ENCODE peak calls at places on chromosome 22, in ten cellular contexts. B is H9, T is right lobe of liver, Q is endothelial cell, U is breast epithelium, A is psoas muscle, J is coronary artery, Y is fibroblast of pulmonary artery, F is ovary, C is WTC11. W is an unnamed sample.

GRCh38 chr22:35523167-35523928 is 17.3 kb upstream of the RASD2 start:
- DNase-seq in B (no peak), T (no peak), Q (no peak), U (no peak), A (no peak), J (no peak), Y (no peak), F (no peak), C (no peak), W (no peak)

GRCh38 chr22:39995346-39996252 is 845 bp downstream of the FAM83F start:
- DNase-seq in B (peak; percentile 43), T (peak; percentile 54), Q (no peak), U (no peak), A (no peak), J (no peak), Y (no peak), F (no peak), C (no peak), W (no peak)

GRCh38 chr22:17797721-17798559 is 23.7 kb upstream of the BID start:
- DNase-seq in B (no peak), T (no peak), Q (no peak), U (no peak), A (no peak), J (no peak), Y (no peak), F (no peak), C (no peak), W (no peak)

GRCh38 chr22:22995166-22995565 is 75.2 kb upstream of the GNAZ start:
- DNase-seq in B (no peak), T (no peak), Q (no peak), U (no peak), A (no peak), J (no peak), Y (no peak), F (no peak), C (no peak), W (no peak)

GRCh38 chr22:47373648-47374272 is 611.3 kb downstream of the TBC1D22A start:
- DNase-seq in B (no peak), T (peak; percentile 21), Q (no peak), U (peak; percentile 20), A (no peak), J (no peak), Y (no peak), F (no peak), C (no peak), W (no peak)

GRCh38 chr22:23833911-23834317 is 4.9 kb downstream of the DERL3 start:
- DNase-seq in B (no peak), T (peak; percentile 52), Q (no peak), U (no peak), A (peak; percentile 59), J (peak; percentile 52), Y (no peak), F (no peak), C (no peak), W (no peak)

GRCh38 chr22:38513063-38513462 is 7.0 kb upstream of the DDX17 start:
- DNase-seq in B (peak; percentile 80), T (no peak), Q (peak; percentile 43), U (no peak), A (no peak), J (no peak), Y (no peak), F (no peak), C (peak; percentile 63), W (peak; percentile 68)

GRCh38 chr22:49494555-49494954 is 333.1 kb downstream of the BRD1 start:
- DNase-seq in B (no peak), T (no peak), Q (no peak), U (no peak), A (no peak), J (peak; percentile 59), Y (no peak), F (no peak), C (no peak), W (no peak)

GRCh38 chr22:40541300-40541699 is 95.2 kb downstream of the MRTFA start:
- DNase-seq in B (no peak), T (no peak), Q (no peak), U (no peak), A (no peak), J (no peak), Y (no peak), F (no peak), C (no peak), W (peak; percentile 37)

GRCh38 chr22:35552186-35552842 is 11.7 kb downstream of the RASD2 start:
- DNase-seq in B (peak; percentile 88), T (no peak), Q (peak; percentile 38), U (no peak), A (no peak), J (no peak), Y (no peak), F (no peak), C (peak; percentile 86), W (peak; percentile 93)

GRCh38 chr22:23750744-23751440 is at the start of gene ZNF70:
- DNase-seq in B (peak; percentile 96), T (peak; percentile 88), Q (peak; percentile 82), U (peak; percentile 85), A (peak; percentile 92), J (peak; percentile 85), Y (peak; percentile 72), F (peak; percentile 89), C (peak; percentile 91), W (peak; percentile 90)

DNA sequence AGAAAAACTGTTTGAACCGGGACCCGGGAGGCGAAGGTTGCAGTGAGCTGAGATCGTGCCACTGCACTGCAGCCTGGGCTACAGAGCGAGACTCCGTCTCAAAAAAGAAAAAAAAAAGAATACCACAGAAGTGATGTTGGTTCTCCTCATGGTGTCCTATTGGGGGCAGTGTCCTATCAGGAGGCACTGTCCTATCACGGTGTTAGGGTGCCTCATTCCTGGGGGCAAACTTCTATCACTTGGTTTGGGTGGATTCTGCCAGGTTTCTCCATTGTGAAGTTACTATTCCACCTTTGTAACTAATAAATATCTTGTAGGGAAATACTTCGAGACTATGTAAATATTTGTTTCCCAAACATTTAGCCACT is 19.6 kb downstream of the PRR14L start:
- DNase-seq in B (no peak), T (no peak), Q (no peak), U (no peak), A (no peak), J (no peak), Y (no peak), F (no peak), C (no peak), W (no peak)
- TF ChIP-seq CTCF in B (peak; percentile 57), T (no peak), Q (peak; percentile 13), U (no peak), A (no peak), J (no peak), Y (no peak), F (no peak), C (no peak), W (no peak)

GRCh38 chr22:45529966-45530575 is 27.4 kb downstream of the FBLN1 start:
- DNase-seq in B (no peak), T (no peak), Q (no peak), U (no peak), A (no peak), J (no peak), Y (no peak), F (no peak), C (no peak), W (no peak)

GRCh38 chr22:45531441-45531840 is 28.8 kb downstream of the FBLN1 start:
- DNase-seq in B (no peak), T (no peak), Q (no peak), U (no peak), A (no peak), J (no peak), Y (no peak), F (no peak), C (no peak), W (no peak)

GRCh38 chr22:45533731-45534130 is 31.0 kb downstream of the FBLN1 start:
- DNase-seq in B (no peak), T (no peak), Q (no peak), U (no peak), A (no peak), J (no peak), Y (no peak), F (no peak), C (no peak), W (no peak)

GRCh38 chr22:45534339-45535192 is 31.9 kb downstream of the FBLN1 start:
- DNase-seq in B (no peak), T (no peak), Q (no peak), U (no peak), A (no peak), J (no peak), Y (no peak), F (peak; percentile 64), C (no peak), W (no peak)

DNA sequence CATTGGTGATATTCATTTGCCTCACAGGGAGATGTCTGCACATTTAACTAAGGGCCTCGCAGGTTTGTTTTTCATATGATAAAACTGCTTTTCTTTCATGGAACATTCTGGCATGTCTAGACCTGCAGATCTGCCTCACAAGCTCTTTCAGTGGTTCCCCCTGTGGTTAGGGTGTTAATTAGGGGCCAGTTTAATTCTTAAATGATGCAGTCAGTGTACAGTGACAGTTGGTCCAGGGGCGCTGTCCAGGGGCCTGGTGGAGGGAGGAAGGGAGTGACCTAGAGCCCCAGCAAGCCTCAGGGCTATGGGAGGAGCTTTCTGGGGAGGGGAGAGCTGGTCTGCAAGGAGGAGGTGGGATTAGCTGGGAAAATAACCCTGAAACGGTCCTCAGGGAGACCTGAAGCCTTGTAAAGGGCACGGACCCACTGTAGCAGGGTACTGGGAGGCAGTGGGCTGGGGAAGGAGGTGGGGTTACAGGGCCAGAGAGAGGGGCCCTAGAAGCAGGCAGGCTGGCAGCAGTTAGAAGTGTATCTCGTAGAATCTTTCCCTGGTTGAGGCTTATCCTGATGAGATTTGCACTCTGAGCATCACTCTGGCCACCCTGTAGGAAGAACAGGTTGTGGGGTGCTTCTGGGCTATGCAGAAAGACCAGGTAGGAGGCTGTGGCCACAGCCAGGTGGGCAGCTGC is 29.4 kb downstream of the FBLN1 start:
- DNase-seq in B (no peak), T (no peak), Q (no peak), U (no peak), A (no peak), J (no peak), Y (no peak), F (no peak), C (no peak), W (no peak)
- TF ChIP-seq CTCF in B (no peak), T (no peak), Q (no peak), U (no peak), A (no peak), J (no peak), Y (no peak), F (no peak), C (no peak), W (no peak)

DNA sequence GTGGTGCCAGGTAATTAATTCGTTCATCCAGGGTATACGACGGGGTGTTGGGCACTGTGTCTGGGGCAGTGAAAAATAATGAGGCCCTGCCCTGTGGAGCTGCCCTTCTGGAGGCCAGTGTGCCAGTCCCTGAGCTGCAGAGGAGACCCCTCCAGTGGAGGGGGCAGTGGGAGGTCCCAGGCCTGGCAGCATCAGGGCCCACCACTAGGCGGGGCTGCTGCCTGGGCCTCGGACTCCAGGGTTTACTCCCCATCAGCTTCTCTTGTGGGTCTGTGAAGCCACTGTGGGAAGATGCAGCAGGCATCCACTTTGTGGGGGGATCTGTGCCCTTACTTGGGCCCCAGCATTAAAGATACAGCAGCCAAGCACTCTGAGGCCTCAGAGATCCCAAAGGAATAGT is 17.4 kb upstream of the TMPRSS6 start:
- DNase-seq in B (peak; percentile 56), T (no peak), Q (no peak), U (no peak), A (no peak), J (no peak), Y (no peak), F (no peak), C (peak; percentile 47), W (peak; percentile 59)
- TF ChIP-seq CTCF in B (peak; percentile 80), T (peak; percentile 49), Q (peak; percentile 33), U (no peak), A (no peak), J (no peak), Y (peak; percentile 10), F (no peak), C (peak; percentile 59), W (peak; percentile 80)

GRCh38 chr22:43053176-43053575 is 36.0 kb downstream of the TTLL1 start:
- DNase-seq in B (peak; percentile 45), T (no peak), Q (no peak), U (no peak), A (no peak), J (no peak), Y (no peak), F (no peak), C (peak; percentile 24), W (no peak)
- TF ChIP-seq CTCF in B (peak; percentile 73), T (no peak), Q (peak; percentile 56), U (no peak), A (no peak), J (no peak), Y (peak; percentile 19), F (no peak), C (peak; percentile 60), W (peak; percentile 55)

W was measured in activated CD8-positive, alpha-beta T cell treated with anti-CD3 and anti-CD28 coated beads for 36 hours.